ENCODE peak calls at places on chromosomes 5 and 9, in six cellular contexts. F is HFF-Myc, T is colonic mucosa, Y is A549, V is testis, G is BE2C. A is an unnamed sample.

GRCh38 chr5:118553662-118554061 is 434.7 kb downstream of the DTWD2 start:
- DNase-seq in Y (no peak), V (peak; percentile 17), G (no peak), F (peak; percentile 92), T (no peak), A (no peak)

GRCh38 chr9:96067004-96067403 is 191.5 kb downstream of the ERCC6L2 start:
- DNase-seq in V (peak; percentile 78), Y (no peak), G (no peak), T (no peak), F (no peak), A (no peak)

GRCh38 chr9:89418882-89419641 is 78.9 kb downstream of the SEMA4D start:
- DNase-seq in F (no peak), T (no peak), V (no peak), G (no peak), Y (no peak), A (no peak)

GRCh38 chr5:78719504-78720233 is 71.1 kb upstream of the LHFPL2 start:
- DNase-seq in Y (no peak), T (no peak), V (no peak), F (no peak), G (no peak), A (no peak)

GRCh38 chr9:103941104-103941503 is 153.0 kb upstream of the SMC2 start:
- DNase-seq in G (no peak), T (no peak), Y (no peak), V (no peak), F (no peak), A (no peak)

GRCh38 chr9:131366745-131367401 is 27.0 kb upstream of the PRRC2B start:
- DNase-seq in G (peak; percentile 71), F (peak; percentile 40), V (peak; percentile 43), Y (peak; percentile 65), T (no peak), A (peak; percentile 66)

GRCh38 chr5:42912184-42912766 is 100.6 kb upstream of the SELENOP start:
- DNase-seq in F (peak; percentile 19), T (no peak), Y (peak; percentile 57), V (no peak), G (peak; percentile 40), A (no peak)

GRCh38 chr5:170739446-170739845 is 44.1 kb upstream of the GABRP start:
- DNase-seq in V (no peak), F (no peak), Y (no peak), G (no peak), T (no peak), A (no peak)

GRCh38 chr5:123937230-123937629 is 425.3 kb downstream of the CSNK1G3 start:
- DNase-seq in V (peak; percentile 32), Y (no peak), T (peak; percentile 33), G (peak; percentile 80), F (peak; percentile 40), A (peak; percentile 76)

GRCh38 chr9:114861273-114861672 is 55.4 kb upstream of the TNFSF15 start:
- DNase-seq in Y (no peak), F (no peak), G (no peak), V (no peak), T (no peak), A (no peak)

GRCh38 chr5:32092938-32093812 is 80.9 kb downstream of the GOLPH3 start:
- DNase-seq in F (peak; percentile 58), G (peak; percentile 85), Y (peak; percentile 77), T (peak; percentile 68), V (peak; percentile 88), A (peak; percentile 84)

GRCh38 chr5:179182601-179183000 is 122.4 kb downstream of the ZNF354C start:
- DNase-seq in T (no peak), V (no peak), Y (no peak), F (no peak), G (no peak), A (no peak)

GRCh38 chr9:93295031-93295430 is 111.1 kb downstream of the WNK2 start:
- DNase-seq in F (no peak), G (no peak), Y (no peak), T (peak; percentile 72), V (peak; percentile 87), A (no peak)

GRCh38 chr9:87725900-87726709 is at the start of gene CTSL:
- DNase-seq in F (peak; percentile 24), G (peak; percentile 84), V (peak; percentile 97), Y (peak; percentile 89), T (peak; percentile 89), A (peak; percentile 44)

GRCh38 chr5:6822068-6822467 is 108.8 kb downstream of the TENT4A start:
- DNase-seq in G (no peak), F (no peak), V (no peak), Y (no peak), T (no peak), A (no peak)

GRCh38 chr5:88376728-88377127 is 108.1 kb upstream of the TMEM161B start:
- DNase-seq in G (no peak), V (no peak), T (no peak), F (no peak), Y (no peak), A (no peak)

GRCh38 chr5:106843812-106844416 is 826.8 kb downstream of the EFNA5 start:
- DNase-seq in Y (peak; percentile 12), F (no peak), G (no peak), V (no peak), T (no peak), A (no peak)

GRCh38 chr9:74783408-74783807 is 104.3 kb downstream of the TRPM6 start:
- DNase-seq in F (no peak), V (no peak), Y (peak; percentile 48), T (no peak), G (no peak), A (no peak)

GRCh38 chr5:9712506-9713285 is 82.5 kb upstream of the TAS2R1 start:
- DNase-seq in V (no peak), T (no peak), F (peak; percentile 98), Y (no peak), G (no peak), A (no peak)

GRCh38 chr5:175460126-175460525 is 16.1 kb upstream of the DRD1 start:
- DNase-seq in Y (no peak), T (no peak), G (no peak), V (no peak), F (no peak), A (no peak)

GRCh38 chr5:77560677-77561263 is 68.7 kb upstream of the WDR41 start:
- DNase-seq in V (no peak), F (peak; percentile 21), G (no peak), Y (peak; percentile 13), T (no peak), A (no peak)

GRCh38 chr5:180102636-180103035 is 31.1 kb upstream of the RNF130 start:
- DNase-seq in T (no peak), Y (no peak), V (no peak), F (no peak), G (no peak), A (no peak)

GRCh38 chr9:34550016-34550680 is 27.4 kb upstream of the ENHO start:
- DNase-seq in F (no peak), T (no peak), G (no peak), Y (no peak), V (no peak), A (peak; percentile 8)

GRCh38 chr9:72443855-72444254 is 77.6 kb upstream of the TMC1 start:
- DNase-seq in F (no peak), Y (peak; percentile 38), G (no peak), T (no peak), V (no peak), A (no peak)

GRCh38 chr9:86098793-86099694 is at the start of gene GOLM1:
- DNase-seq in Y (peak; percentile 56), T (peak; percentile 48), V (peak; percentile 42), F (no peak), G (peak; percentile 80), A (peak; percentile 63)

GRCh38 chr5:118224546-118224945 is 763.8 kb downstream of the DTWD2 start:
- DNase-seq in Y (no peak), V (no peak), T (no peak), F (peak; percentile 10), G (no peak), A (no peak)

GRCh38 chr5:173310296-173310769 is 17.9 kb downstream of the STC2 start:
- DNase-seq in Y (no peak), T (no peak), F (no peak), G (no peak), V (no peak), A (no peak)
- TF ChIP-seq CTCF in Y (no peak), T (no peak), F (no peak), G (no peak), V (no peak), A (no peak)

GRCh38 chr9:137218754-137219271 is 3.2 kb downstream of the RNF208 start:
- DNase-seq in T (peak; percentile 78), V (peak; percentile 71), G (peak; percentile 61), Y (peak; percentile 78), F (no peak), A (no peak)

GRCh38 chr9:137216188-137216965 is 5.7 kb downstream of the RNF208 start:
- DNase-seq in T (no peak), Y (no peak), V (peak; percentile 87), F (no peak), G (no peak), A (no peak)

GRCh38 chr9:137217276-137218211 is 4.5 kb downstream of the RNF208 start:
- DNase-seq in F (no peak), T (peak; percentile 94), V (peak; percentile 91), G (peak; percentile 81), Y (no peak), A (peak; percentile 64)

GRCh38 chr9:137219757-137220316 is 2.2 kb downstream of the RNF208 start:
- DNase-seq in Y (no peak), V (no peak), T (no peak), F (no peak), G (no peak), A (no peak)

DNA sequence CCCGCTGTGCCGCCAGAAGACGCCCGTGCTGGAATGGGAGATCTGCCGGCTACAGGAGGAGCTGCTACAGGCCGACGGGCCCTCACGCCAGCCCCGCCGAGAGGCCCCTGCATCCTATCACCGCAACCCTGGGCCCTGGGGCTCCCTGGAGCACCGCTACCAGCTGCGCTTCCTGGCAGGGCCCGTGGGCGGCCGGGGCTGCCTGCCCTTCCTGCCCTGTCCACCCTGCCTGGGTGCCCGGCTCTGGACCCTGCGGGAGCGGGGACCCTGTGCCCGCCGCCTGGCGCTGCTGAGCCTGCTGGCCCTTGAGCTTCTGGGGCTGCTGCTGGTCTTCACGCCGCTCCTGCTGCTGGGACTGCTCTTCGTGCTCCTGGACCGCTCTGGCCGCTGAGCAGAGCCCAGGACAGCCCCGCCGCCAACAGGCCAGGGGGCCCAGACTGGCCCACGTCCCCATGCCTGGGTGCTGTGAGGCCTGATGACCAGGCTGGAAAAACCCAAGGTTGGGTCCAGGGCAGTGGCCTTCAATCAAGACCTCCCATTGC is 3.8 kb downstream of the RNF208 start:
- DNase-seq in G (no peak), F (no peak), V (no peak), T (no peak), Y (no peak), A (no peak)
- H3K4me3 ChIP-seq in G (no peak overlapping the region), F (no peak overlapping the region), V (no peak overlapping the region), T (peak overlapping the region; percentile 39), Y (no peak overlapping the region), A (no peak overlapping the region)

DNA sequence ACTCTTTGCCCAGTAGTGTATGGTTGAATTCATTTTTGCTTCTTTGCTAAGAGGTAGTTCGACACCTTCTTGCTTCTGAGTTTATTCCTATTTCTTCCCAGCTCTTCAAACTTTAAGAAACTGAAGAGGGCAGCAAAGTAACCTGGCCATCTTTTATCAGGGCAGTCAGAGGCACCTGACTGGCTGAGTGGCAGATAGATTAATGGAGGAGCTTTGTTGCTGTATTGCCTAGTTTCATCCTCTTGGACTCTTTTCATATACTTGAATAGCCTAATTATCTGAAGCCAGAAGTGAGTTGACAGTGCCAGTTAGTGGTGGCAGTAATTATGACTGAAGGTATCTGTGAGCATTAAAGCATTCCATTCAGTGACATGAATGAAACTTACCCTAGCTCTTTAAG is 82.5 kb downstream of the UHRF2 start:
- DNase-seq in V (no peak), G (no peak), Y (no peak), F (no peak), T (no peak), A (no peak)
- TF ChIP-seq CTCF in V (no peak), G (no peak), Y (no peak), F (no peak), T (no peak), A (no peak)

GRCh38 chr5:61163905-61164304 is 1.6 kb upstream of the SMIM15 start:
- DNase-seq in V (no peak), F (no peak), T (no peak), G (no peak), Y (no peak), A (no peak)
- H3K4me3 ChIP-seq in V (no peak overlapping the region), F (peak overlapping the region; percentile 87), T (no peak overlapping the region), G (peak overlapping the region; percentile 70), Y (no peak overlapping the region), A (no peak overlapping the region)

A was measured in WERI-Rb-1.